ENCODE peak calls at places on chromosomes 16 and 17, in nine cellular contexts. N, H, F, M, S, J, L, O and C are unnamed samples.

GRCh38 chr16:87956169-87956770 is 5.0 kb downstream of the BANP start:
- DNase-seq in J (no peak), L (peak), F (peak), N (no peak), H (peak), O (peak), M (peak), S (no peak), C (peak)

GRCh38 chr17:82019905-82020873 is 2.5 kb downstream of the CENPX start:
- DNase-seq in F (peak), O (peak), L (peak), S (no peak), M (peak), N (peak), J (no peak), H (peak), C (peak)

GRCh38 chr17:77344038-77344437 is 203.3 kb downstream of the SEC14L1 start:
- DNase-seq in H (no peak), S (no peak), N (no peak), J (no peak), M (no peak), L (no peak), O (no peak), F (no peak), C (no peak)

GRCh38 chr16:57091200-57091989 is 988 bp upstream of the CPNE2 start:
- DNase-seq in M (peak), S (no peak), L (no peak), O (peak), N (peak), F (peak), H (peak), J (no peak), C (peak)

GRCh38 chr16:17404903-17405691 is 65.7 kb downstream of the XYLT1 start:
- DNase-seq in M (peak), F (peak), S (no peak), J (peak), H (no peak), O (peak), L (no peak), N (no peak), C (no peak)

GRCh38 chr17:62895650-62896301 is 70.3 kb upstream of the TANC2 start:
- DNase-seq in M (no peak), J (no peak), F (no peak), H (peak), S (no peak), O (no peak), N (no peak), L (no peak), C (no peak)

GRCh38 chr17:15108992-15109391 is 156.1 kb downstream of the PMP22 start:
- DNase-seq in S (no peak), J (no peak), N (no peak), L (no peak), O (no peak), M (no peak), F (no peak), H (no peak), C (peak)

GRCh38 chr17:11023639-11024479 is 186.0 kb upstream of the PIRT start:
- DNase-seq in S (no peak), L (no peak), H (no peak), F (no peak), M (no peak), O (no peak), N (no peak), J (no peak), C (no peak)

GRCh38 chr17:76004750-76005262 is 4.2 kb downstream of the CDK3 start:
- DNase-seq in O (no peak), L (no peak), F (peak), N (no peak), J (no peak), H (no peak), S (no peak), M (no peak), C (peak)

GRCh38 chr17:68497885-68498319 is 14.3 kb upstream of the PRKAR1A start:
- DNase-seq in S (no peak), L (no peak), J (no peak), M (no peak), O (no peak), F (no peak), H (no peak), N (no peak), C (no peak)

GRCh38 chr17:49762148-49762941 is 1.6 kb downstream of the FAM117A start:
- DNase-seq in H (no peak), J (no peak), L (no peak), M (no peak), F (peak), O (no peak), N (no peak), S (no peak), C (no peak)

GRCh38 chr17:29143894-29144293 is 36.3 kb downstream of the MYO18A start:
- DNase-seq in J (no peak), F (peak), O (no peak), N (no peak), L (no peak), H (peak), S (no peak), M (no peak), C (peak)

GRCh38 chr16:85800321-85800669 is 800 bp downstream of the COX4I1 start:
- DNase-seq in N (no peak), S (no peak), J (no peak), H (no peak), L (no peak), M (no peak), F (peak), O (peak), C (no peak)

GRCh38 chr17:31314788-31315105 is 893 bp upstream of the EVI2B start:
- DNase-seq in H (no peak), F (no peak), O (no peak), L (no peak), M (no peak), J (no peak), N (no peak), S (no peak), C (no peak)

GRCh38 chr16:58176608-58177346 is 21.1 kb downstream of the CSNK2A2 start:
- DNase-seq in J (no peak), H (no peak), N (no peak), O (no peak), F (no peak), L (no peak), M (no peak), S (no peak), C (no peak)

GRCh38 chr17:50769884-50770283 is 2.6 kb upstream of the ANKRD40CL start:
- DNase-seq in F (no peak), M (no peak), O (no peak), L (no peak), J (no peak), H (no peak), S (no peak), N (no peak), C (peak)

GRCh38 chr16:28981517-28981916 is 3.3 kb upstream of the LAT start:
- DNase-seq in L (no peak), M (no peak), N (no peak), F (no peak), J (no peak), O (peak), S (no peak), H (peak), C (peak)

GRCh38 chr17:29570521-29570920 is 2.0 kb downstream of the TP53I13 start:
- DNase-seq in F (no peak), S (peak), J (no peak), L (no peak), O (no peak), N (no peak), H (no peak), M (no peak), C (peak)

GRCh38 chr17:74770498-74771318 is 5.4 kb downstream of the NAT9 start:
- DNase-seq in N (no peak), O (peak), S (peak), J (peak), M (peak), H (peak), F (peak), L (peak), C (peak)

GRCh38 chr17:81534157-81535006 is 6.2 kb downstream of the FSCN2 start:
- DNase-seq in H (no peak), S (no peak), L (no peak), O (no peak), M (no peak), F (no peak), N (no peak), J (no peak), C (no peak)

GRCh38 chr16:1054660-1055556 is 17.6 kb upstream of the SSTR5 start:
- DNase-seq in M (peak), H (peak), J (peak), O (peak), S (no peak), F (peak), N (no peak), L (peak), C (peak)

GRCh38 chr17:51325471-51325870 is 65.1 kb downstream of the UTP18 start:
- DNase-seq in O (no peak), S (no peak), N (no peak), M (no peak), H (no peak), F (no peak), L (no peak), J (no peak), C (no peak)

GRCh38 chr17:6544770-6545169 is 11.6 kb downstream of the PITPNM3 start:
- DNase-seq in J (no peak), O (no peak), L (no peak), F (no peak), N (no peak), H (no peak), S (no peak), M (no peak), C (peak)

GRCh38 chr16:49588061-49588460 is 214.5 kb downstream of the C16orf78 start:
- DNase-seq in O (no peak), H (no peak), M (no peak), N (no peak), L (no peak), F (no peak), S (no peak), J (no peak), C (peak)

GRCh38 chr17:61235001-61235820 is 164.4 kb upstream of the TBX2 start:
- DNase-seq in M (no peak), J (no peak), F (no peak), O (no peak), S (no peak), L (no peak), H (peak), N (no peak), C (peak)

GRCh38 chr16:46727184-46727583 is 21.0 kb downstream of the MYLK3 start:
- DNase-seq in S (no peak), L (no peak), M (no peak), J (no peak), H (no peak), O (no peak), N (no peak), F (no peak), C (no peak)

GRCh38 chr16:66315210-66315825 is 51.2 kb upstream of the CDH5 start:
- DNase-seq in H (peak), S (no peak), J (peak), M (peak), O (peak), L (peak), F (peak), N (peak), C (peak)

GRCh38 chr17:44198721-44199552 is 747 bp downstream of the ATXN7L3 start:
- DNase-seq in O (peak), F (no peak), H (peak), J (no peak), M (peak), S (peak), L (no peak), N (no peak), C (peak)

GRCh38 chr16:84266451-84266850 is 26.6 kb upstream of the KCNG4 start:
- DNase-seq in S (no peak), J (no peak), F (peak), N (peak), H (peak), M (peak), L (no peak), O (peak), C (peak)

GRCh38 chr16:22071352-22071923 is 20.9 kb upstream of the VWA3A start:
- DNase-seq in J (no peak), N (no peak), H (peak), L (no peak), F (no peak), M (no peak), O (peak), S (no peak), C (no peak)

GRCh38 chr17:35028531-35029262 is 34.8 kb downstream of the RFFL start:
- DNase-seq in J (no peak), H (no peak), F (peak), M (no peak), S (no peak), L (no peak), N (no peak), O (peak), C (no peak)

GRCh38 chr17:6435051-6435450 is at the start of gene AIPL1:
- DNase-seq in O (no peak), H (no peak), N (no peak), J (no peak), L (no peak), S (no peak), M (no peak), F (no peak), C (no peak)